ENCODE peak calls at places on chromosomes 1 and 21, in six cellular contexts. Z, T, H, B, G and Q are unnamed samples.

GRCh38 chr1:89166705-89167104 is 9.1 kb downstream of the GBP7 start:
- DNase-seq in Z (no peak), H (no peak), T (no peak), G (no peak), B (no peak), Q (no peak)

GRCh38 chr1:8411803-8412182 is 93.9 kb downstream of the SLC45A1 start:
- DNase-seq in G (no peak), T (no peak), B (no peak), Z (no peak), H (no peak), Q (no peak)

GRCh38 chr1:109229531-109230127 is 15.9 kb downstream of the SARS1 start:
- DNase-seq in B (no peak), Z (peak), H (no peak), T (peak), G (no peak), Q (no peak)

GRCh38 chr1:58968360-58968952 is 184.6 kb upstream of the JUN start:
- DNase-seq in H (peak), Z (no peak), B (no peak), T (no peak), G (no peak), Q (peak)

GRCh38 chr1:1438531-1439381 is 3.3 kb downstream of the VWA1 start:
- DNase-seq in Z (no peak), H (no peak), G (no peak), B (no peak), T (no peak), Q (no peak)

GRCh38 chr21:43939443-43940328 is 72.4 kb upstream of the TRAPPC10 start:
- DNase-seq in Z (no peak), B (no peak), H (no peak), T (no peak), G (no peak), Q (no peak)

GRCh38 chr1:164601399-164602141 is 42.6 kb downstream of the PBX1 start:
- DNase-seq in H (no peak), B (no peak), Z (no peak), T (no peak), G (no peak), Q (no peak)

GRCh38 chr1:40638097-40639036 is 27.1 kb downstream of the RIMS3 start:
- DNase-seq in T (no peak), Z (no peak), G (no peak), B (peak), H (no peak), Q (no peak)

GRCh38 chr1:219416598-219417238 is 196.2 kb downstream of the ZC3H11B start:
- DNase-seq in T (peak), G (peak), B (peak), H (peak), Z (peak), Q (peak)

GRCh38 chr21:34589511-34590282 is 25.2 kb downstream of the RCAN1 start:
- DNase-seq in Z (peak), B (no peak), H (no peak), T (no peak), G (no peak), Q (no peak)

GRCh38 chr21:45270306-45270821 is 17.3 kb downstream of the POFUT2 start:
- DNase-seq in G (no peak), T (peak), Z (no peak), H (no peak), B (peak), Q (no peak)

GRCh38 chr1:23100074-23100748 is 68.4 kb downstream of the LUZP1 start:
- DNase-seq in H (peak), T (no peak), G (peak), Z (peak), B (peak), Q (peak)

GRCh38 chr1:169348356-169349036 is 19.1 kb downstream of the NME7 start:
- DNase-seq in Z (peak), H (no peak), G (peak), T (no peak), B (peak), Q (peak)

GRCh38 chr1:7401814-7402547 is 369.1 kb upstream of the VAMP3 start:
- DNase-seq in B (peak), T (no peak), G (peak), Z (peak), H (no peak), Q (peak)

GRCh38 chr1:147389532-147390184 is 147.2 kb downstream of the CHD1L start:
- DNase-seq in B (peak), G (peak), T (no peak), Z (peak), H (peak), Q (peak)

GRCh38 chr21:41786521-41786987 is 19.7 kb upstream of the RIPK4 start:
- DNase-seq in T (no peak), B (peak), G (peak), H (no peak), Z (peak), Q (peak)